ENCODE peak calls at places on chromosomes 4 and X, in five cellular contexts. L is tibial nerve, S is suprapubic skin, F is prostate gland, Y is Peyer's patch. T is an unnamed sample.
A peak's percentile ranks its signal among the peaks of the same experiment; 100 is the strongest.

GRCh38 chr4:140754918-140755810 is 1.0 kb downstream of the TBC1D9 start:
- DNase-seq in L (no peak), F (no peak), Y (no peak), S (no peak), T (no peak)

GRCh38 chrX:7996414-7996813 is 69.2 kb upstream of the PNPLA4 start:
- DNase-seq in F (no peak), Y (no peak), S (no peak), L (peak; percentile 12), T (no peak)

GRCh38 chr4:116925900-116926457 is 159.4 kb downstream of the TRAM1L1 start:
- DNase-seq in L (no peak), F (no peak), S (no peak), Y (no peak), T (no peak)

GRCh38 chrX:47321386-47321785 is 49.0 kb upstream of the ZNF157 start:
- DNase-seq in F (peak; percentile 4), L (peak; percentile 15), S (no peak), Y (no peak), T (no peak)

GRCh38 chr4:119897260-119897659 is 169.4 kb downstream of the MAD2L1 start:
- DNase-seq in L (no peak), F (no peak), Y (no peak), S (no peak), T (no peak)

GRCh38 chr4:37138019-37138653 is 106.4 kb upstream of the NWD2 start:
- DNase-seq in Y (no peak), L (no peak), S (no peak), F (no peak), T (no peak)

GRCh38 chr4:41360214-41360910 is 103.6 kb downstream of the UCHL1 start:
- DNase-seq in L (peak; percentile 29), F (peak; percentile 65), Y (no peak), S (no peak), T (peak; percentile 91)

GRCh38 chr4:80237992-80238391 is 28.5 kb upstream of the FGF5 start:
- DNase-seq in S (no peak), Y (no peak), F (no peak), L (no peak), T (no peak)

GRCh38 chrX:68840256-68840655 is 11.4 kb downstream of the EFNB1 start:
- DNase-seq in Y (no peak), F (no peak), S (no peak), L (no peak), T (no peak)

GRCh38 chr4:85153221-85153620 is 186.7 kb upstream of the WDFY3 start:
- DNase-seq in F (no peak), L (no peak), Y (no peak), S (no peak), T (no peak)

GRCh38 chr4:159142254-159142653 is 39.4 kb downstream of the RAPGEF2 start:
- DNase-seq in Y (no peak), F (no peak), S (no peak), L (no peak), T (no peak)

GRCh38 chr4:143337600-143338287 is 1.1 kb downstream of the GAB1 start:
- DNase-seq in L (peak; percentile 35), S (no peak), Y (peak; percentile 32), F (peak; percentile 36), T (no peak)

GRCh38 chr4:120870279-120870673 is 52.2 kb downstream of the PRDM5 start:
- DNase-seq in F (no peak), L (no peak), S (no peak), Y (no peak), T (no peak)

GRCh38 chr4:38015886-38016515 is 55.8 kb downstream of the PTTG2 start:
- DNase-seq in S (no peak), F (no peak), L (no peak), Y (no peak), T (no peak)

GRCh38 chr4:83112678-83113428 is 1.7 kb downstream of the PLAC8 start:
- DNase-seq in Y (no peak), S (no peak), F (no peak), L (no peak), T (no peak)

GRCh38 chrX:68508799-68509198 is 9.9 kb downstream of the YIPF6 start:
- DNase-seq in S (no peak), F (no peak), L (no peak), Y (no peak), T (no peak)

GRCh38 chr4:155973639-155974475 is 20.2 kb upstream of the CTSO start:
- DNase-seq in S (no peak), L (no peak), Y (no peak), F (no peak), T (no peak)

GRCh38 chr4:5932021-5932553 is 39.2 kb upstream of the CRMP1 start:
- DNase-seq in F (no peak), L (no peak), S (peak; percentile 32), Y (no peak), T (peak; percentile 13)

GRCh38 chr4:10872833-10873517 is 188.4 kb upstream of the CLNK start:
- DNase-seq in F (no peak), L (no peak), Y (no peak), S (no peak), T (no peak)

GRCh38 chrX:7059214-7059838 is 88.2 kb upstream of the STS start:
- DNase-seq in Y (peak; percentile 44), F (no peak), S (no peak), L (no peak), T (no peak)

GRCh38 chrX:129842510-129843208 is 1.0 kb downstream of the ZDHHC9 start:
- DNase-seq in Y (no peak), F (peak; percentile 15), S (no peak), L (no peak), T (no peak)

GRCh38 chr4:16360694-16361262 is 134.5 kb upstream of the TAPT1 start:
- DNase-seq in Y (no peak), S (no peak), F (no peak), L (no peak), T (no peak)

GRCh38 chrX:146863566-146863965 is 49.0 kb upstream of the CXorf51A start:
- DNase-seq in F (no peak), L (no peak), Y (no peak), S (no peak), T (no peak)

GRCh38 chr4:38654273-38654672 is 9.7 kb upstream of the KLF3 start:
- DNase-seq in S (no peak), F (no peak), Y (no peak), L (no peak), T (no peak)

GRCh38 chrX:24117288-24117687 is 32.2 kb upstream of the ZFX start:
- DNase-seq in Y (no peak), F (peak; percentile 10), L (no peak), S (no peak), T (no peak)

GRCh38 chr4:150581611-150582010 is 340 bp upstream of the MAB21L2 start:
- DNase-seq in L (no peak), F (no peak), S (no peak), Y (no peak), T (no peak)

GRCh38 chr4:453267-453666 is 45.7 kb downstream of the ZNF721 start:
- DNase-seq in S (no peak), L (no peak), Y (no peak), F (no peak), T (no peak)

GRCh38 chr4:124839786-124840390 is 127.4 kb upstream of the ANKRD50 start:
- DNase-seq in F (no peak), L (no peak), Y (no peak), S (no peak), T (no peak)

GRCh38 chr4:128130621-128131020 is 69.5 kb downstream of the LARP1B start:
- DNase-seq in F (no peak), L (no peak), Y (no peak), S (no peak), T (no peak)

GRCh38 chr4:127203561-127204260 is 429.0 kb upstream of the INTU start:
- DNase-seq in Y (no peak), S (no peak), L (no peak), F (no peak), T (no peak)

GRCh38 chrX:45191383-45191782 is 9.3 kb downstream of the DIPK2B start:
- DNase-seq in Y (no peak), F (no peak), S (no peak), L (no peak), T (no peak)

GRCh38 chrX:19990225-19990518 is 689 bp downstream of the BCLAF3 start:
- DNase-seq in L (no peak), F (no peak), Y (peak; percentile 25), S (no peak), T (no peak)

DNA sequence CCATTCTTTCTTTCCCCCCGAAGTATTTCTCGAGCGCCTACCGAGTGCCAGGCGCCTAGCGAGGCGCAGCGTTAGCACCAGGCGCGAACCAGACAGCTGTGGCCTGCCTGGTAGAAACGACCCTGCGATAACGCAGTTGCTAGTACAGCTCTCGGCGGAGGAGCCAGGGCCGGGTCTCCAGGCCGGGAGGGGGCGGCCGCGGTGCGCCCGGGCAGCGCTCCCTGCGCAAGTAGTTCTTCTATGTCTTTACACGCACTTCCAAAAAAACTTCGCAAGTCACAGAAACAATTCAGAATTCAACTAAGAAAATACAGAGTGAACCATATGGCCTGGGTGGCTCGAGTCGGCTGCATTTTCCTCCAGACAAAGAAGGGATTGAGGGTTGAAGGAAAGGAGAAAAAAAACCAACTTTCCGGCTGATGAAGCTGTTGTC is 7.0 kb upstream of the NEUROG2 start:
- DNase-seq in S (no peak), Y (peak; percentile 23), F (no peak), L (no peak), T (no peak)
- TF ChIP-seq POLR2A in S (no peak), Y (no peak), F (no peak), L (no peak), T (no peak)

GRCh38 chr4:92170340-92170739 is 133.4 kb upstream of the GRID2 start:
- DNase-seq in L (no peak), S (no peak), F (no peak), Y (no peak), T (no peak)

GRCh38 chr4:92175250-92175649 is 128.5 kb upstream of the GRID2 start:
- DNase-seq in F (no peak), Y (no peak), L (no peak), S (no peak), T (no peak)

GRCh38 chr4:92172203-92172602 is 131.6 kb upstream of the GRID2 start:
- DNase-seq in Y (no peak), F (no peak), S (no peak), L (no peak), T (no peak)
- TF ChIP-seq CTCF in Y (no peak), F (no peak), S (no peak), L (no peak), T (no peak)

GRCh38 chr4:76420311-76420710 is 630 bp downstream of the CCDC158 start:
- DNase-seq in F (no peak), S (no peak), Y (no peak), L (no peak), T (no peak)
- H3K4me3 ChIP-seq in F (peak overlapping the region; percentile 39), S (peak overlapping the region; percentile 61), Y (peak overlapping the region; percentile 64), L (peak overlapping the region; percentile 29), T (no peak overlapping the region)

DNA sequence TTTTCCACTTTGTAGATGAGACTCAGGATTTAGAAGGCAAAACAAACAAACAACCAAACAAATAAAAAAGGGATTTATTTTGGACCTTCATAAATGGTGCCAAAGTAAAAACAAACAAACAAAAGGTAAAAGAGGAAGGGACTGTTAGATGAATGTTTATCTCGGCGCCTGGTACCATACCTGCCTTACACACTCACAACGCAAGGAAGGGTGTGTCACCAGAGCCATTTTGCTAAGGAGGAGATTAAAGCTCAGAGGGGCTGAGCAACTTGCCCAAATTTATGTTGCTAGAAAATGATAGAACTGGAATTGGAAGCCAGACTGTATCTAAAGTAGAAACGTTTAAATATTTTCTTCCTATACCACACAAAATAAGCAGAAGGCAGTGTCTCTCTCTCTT is 29.5 kb upstream of the BOD1L1 start:
- DNase-seq in Y (no peak), S (no peak), L (no peak), F (no peak), T (no peak)
- TF ChIP-seq POLR2A in Y (no peak), S (no peak), L (no peak), F (no peak), T (no peak)

T was measured in lower leg skin.